ENCODE peak calls at places on chromosomes 12 and 14, in seven cellular contexts. One of them, this sample, is unnamed.

GRCh38 chr14:65815127-65815526 is 402.6 kb downstream of the FUT8 start:
- DNase-seq in K562: no peak
- DNase-seq in esophagus muscularis mucosa: no peak
- DNase-seq in transverse colon: no peak
- DNase-seq in GM12878: no peak
- DNase-seq in HCT116: no peak
- DNase-seq in breast epithelium: no peak
- DNase-seq in this sample: no peak

GRCh38 chr14:31026395-31027096 is 367 bp upstream of the STRN3 start:
- DNase-seq in GM12878: peak; percentile 85
- DNase-seq in breast epithelium: peak; percentile 96
- DNase-seq in esophagus muscularis mucosa: peak; percentile 98
- DNase-seq in HCT116: peak; percentile 92
- DNase-seq in transverse colon: peak; percentile 97
- DNase-seq in K562: peak; percentile 84
- DNase-seq in this sample: peak; percentile 97

GRCh38 chr14:29817767-29818166 is 109.9 kb downstream of the PRKD1 start:
- DNase-seq in breast epithelium: no peak
- DNase-seq in transverse colon: no peak
- DNase-seq in HCT116: no peak
- DNase-seq in GM12878: no peak
- DNase-seq in esophagus muscularis mucosa: no peak
- DNase-seq in K562: no peak
- DNase-seq in this sample: no peak

GRCh38 chr14:86501611-86502010 is 971.7 kb downstream of the FLRT2 start:
- DNase-seq in breast epithelium: no peak
- DNase-seq in transverse colon: no peak
- DNase-seq in HCT116: no peak
- DNase-seq in GM12878: no peak
- DNase-seq in K562: no peak
- DNase-seq in esophagus muscularis mucosa: no peak
- DNase-seq in this sample: no peak

GRCh38 chr12:124379938-124380754 is 85.3 kb downstream of the RFLNA start:
- DNase-seq in breast epithelium: peak; percentile 71
- DNase-seq in HCT116: no peak
- DNase-seq in transverse colon: peak; percentile 46
- DNase-seq in K562: no peak
- DNase-seq in esophagus muscularis mucosa: no peak
- DNase-seq in GM12878: no peak
- DNase-seq in this sample: peak; percentile 50

GRCh38 chr12:54759751-54760150 is 94.6 kb upstream of the MUCL1 start:
- DNase-seq in K562: no peak
- DNase-seq in GM12878: peak; percentile 7
- DNase-seq in HCT116: peak; percentile 42
- DNase-seq in transverse colon: no peak
- DNase-seq in breast epithelium: no peak
- DNase-seq in esophagus muscularis mucosa: no peak
- DNase-seq in this sample: no peak

GRCh38 chr14:94373708-94374107 is 14.7 kb downstream of the SERPINA1 start:
- DNase-seq in esophagus muscularis mucosa: no peak
- DNase-seq in transverse colon: no peak
- DNase-seq in K562: no peak
- DNase-seq in breast epithelium: peak; percentile 71
- DNase-seq in GM12878: no peak
- DNase-seq in HCT116: peak; percentile 67
- DNase-seq in this sample: no peak

GRCh38 chr12:58939399-58940100 is 19.2 kb upstream of the LRIG3 start:
- DNase-seq in HCT116: no peak
- DNase-seq in transverse colon: no peak
- DNase-seq in GM12878: no peak
- DNase-seq in K562: no peak
- DNase-seq in breast epithelium: no peak
- DNase-seq in esophagus muscularis mucosa: no peak
- DNase-seq in this sample: no peak

GRCh38 chr12:131911851-131912525 is 17.1 kb upstream of the PUS1 start:
- DNase-seq in HCT116: no peak
- DNase-seq in transverse colon: no peak
- DNase-seq in esophagus muscularis mucosa: no peak
- DNase-seq in breast epithelium: no peak
- DNase-seq in K562: no peak
- DNase-seq in GM12878: no peak
- DNase-seq in this sample: no peak

GRCh38 chr12:46187023-46187422 is 81.8 kb downstream of the SLC38A1 start:
- DNase-seq in breast epithelium: peak; percentile 55
- DNase-seq in HCT116: no peak
- DNase-seq in transverse colon: no peak
- DNase-seq in GM12878: no peak
- DNase-seq in K562: no peak
- DNase-seq in esophagus muscularis mucosa: no peak
- DNase-seq in this sample: no peak

GRCh38 chr14:28467611-28468010 is 299.0 kb upstream of the FOXG1 start:
- DNase-seq in GM12878: no peak
- DNase-seq in K562: no peak
- DNase-seq in breast epithelium: no peak
- DNase-seq in HCT116: no peak
- DNase-seq in transverse colon: no peak
- DNase-seq in esophagus muscularis mucosa: no peak
- DNase-seq in this sample: no peak

GRCh38 chr14:38357557-38357956 is 101.7 kb upstream of the CLEC14A start:
- DNase-seq in GM12878: no peak
- DNase-seq in HCT116: no peak
- DNase-seq in esophagus muscularis mucosa: no peak
- DNase-seq in breast epithelium: no peak
- DNase-seq in K562: no peak
- DNase-seq in transverse colon: no peak
- DNase-seq in this sample: no peak

GRCh38 chr12:132162508-132163031 is 18.3 kb downstream of the NOC4L start:
- DNase-seq in K562: no peak
- DNase-seq in esophagus muscularis mucosa: no peak
- DNase-seq in breast epithelium: no peak
- DNase-seq in GM12878: no peak
- DNase-seq in HCT116: no peak
- DNase-seq in transverse colon: no peak
- DNase-seq in this sample: no peak

GRCh38 chr12:57632369-57632897 is 568 bp downstream of the B4GALNT1 start:
- DNase-seq in transverse colon: no peak
- DNase-seq in GM12878: no peak
- DNase-seq in HCT116: no peak
- DNase-seq in K562: peak; percentile 76
- DNase-seq in esophagus muscularis mucosa: peak; percentile 87
- DNase-seq in breast epithelium: peak; percentile 17
- DNase-seq in this sample: no peak

GRCh38 chr12:51460519-51460918 is 35.9 kb downstream of the SLC4A8 start:
- DNase-seq in esophagus muscularis mucosa: no peak
- DNase-seq in GM12878: no peak
- DNase-seq in breast epithelium: no peak
- DNase-seq in transverse colon: no peak
- DNase-seq in HCT116: no peak
- DNase-seq in K562: no peak
- DNase-seq in this sample: no peak

GRCh38 chr12:25052191-25053020 is 103.5 kb upstream of the BCAT1 start:
- DNase-seq in transverse colon: peak; percentile 31
- DNase-seq in K562: no peak
- DNase-seq in GM12878: peak; percentile 93
- DNase-seq in HCT116: no peak
- DNase-seq in esophagus muscularis mucosa: no peak
- DNase-seq in breast epithelium: no peak
- DNase-seq in this sample: no peak

GRCh38 chr12:69388371-69388770 is 28.8 kb downstream of the YEATS4 start:
- DNase-seq in transverse colon: no peak
- DNase-seq in HCT116: peak; percentile 34
- DNase-seq in K562: no peak
- DNase-seq in breast epithelium: no peak
- DNase-seq in esophagus muscularis mucosa: no peak
- DNase-seq in GM12878: no peak
- DNase-seq in this sample: no peak

GRCh38 chr14:60487211-60487610 is 1.3 kb upstream of the C14orf39 start:
- DNase-seq in transverse colon: no peak
- DNase-seq in K562: no peak
- DNase-seq in GM12878: no peak
- DNase-seq in breast epithelium: no peak
- DNase-seq in HCT116: no peak
- DNase-seq in esophagus muscularis mucosa: no peak
- DNase-seq in this sample: no peak

GRCh38 chr12:13195848-13196301 is 651 bp upstream of the EMP1 start:
- DNase-seq in breast epithelium: no peak
- DNase-seq in GM12878: no peak
- DNase-seq in K562: no peak
- DNase-seq in HCT116: no peak
- DNase-seq in transverse colon: peak; percentile 61
- DNase-seq in esophagus muscularis mucosa: no peak
- DNase-seq in this sample: no peak

GRCh38 chr12:103997277-103997900 is 31.7 kb downstream of the TDG start:
- DNase-seq in HCT116: no peak
- DNase-seq in GM12878: no peak
- DNase-seq in breast epithelium: no peak
- DNase-seq in esophagus muscularis mucosa: no peak
- DNase-seq in K562: no peak
- DNase-seq in transverse colon: peak; percentile 13
- DNase-seq in this sample: no peak

GRCh38 chr14:90114554-90114953 is 52.8 kb downstream of the KCNK13 start:
- DNase-seq in breast epithelium: no peak
- DNase-seq in transverse colon: no peak
- DNase-seq in GM12878: no peak
- DNase-seq in esophagus muscularis mucosa: no peak
- DNase-seq in HCT116: no peak
- DNase-seq in K562: no peak
- DNase-seq in this sample: no peak

GRCh38 chr14:89600950-89601826 is 184.2 kb upstream of the FOXN3 start:
- DNase-seq in GM12878: no peak
- DNase-seq in breast epithelium: no peak
- DNase-seq in HCT116: no peak
- DNase-seq in esophagus muscularis mucosa: no peak
- DNase-seq in K562: no peak
- DNase-seq in transverse colon: no peak
- DNase-seq in this sample: no peak

GRCh38 chr12:69115955-69116354 is 123.4 kb upstream of the CPSF6 start:
- DNase-seq in breast epithelium: no peak
- DNase-seq in HCT116: no peak
- DNase-seq in esophagus muscularis mucosa: no peak
- DNase-seq in K562: no peak
- DNase-seq in transverse colon: no peak
- DNase-seq in GM12878: no peak
- DNase-seq in this sample: no peak

GRCh38 chr12:92938623-92939022 is 9.5 kb upstream of the EEA1 start:
- DNase-seq in esophagus muscularis mucosa: no peak
- DNase-seq in HCT116: no peak
- DNase-seq in K562: no peak
- DNase-seq in GM12878: no peak
- DNase-seq in transverse colon: no peak
- DNase-seq in breast epithelium: no peak
- DNase-seq in this sample: no peak

GRCh38 chr12:92945659-92946220 is 16.6 kb upstream of the EEA1 start:
- DNase-seq in GM12878: no peak
- DNase-seq in HCT116: no peak
- DNase-seq in K562: no peak
- DNase-seq in transverse colon: no peak
- DNase-seq in breast epithelium: no peak
- DNase-seq in esophagus muscularis mucosa: no peak
- DNase-seq in this sample: no peak

GRCh38 chr12:92942905-92943304 is 13.8 kb upstream of the EEA1 start:
- DNase-seq in GM12878: no peak
- DNase-seq in esophagus muscularis mucosa: no peak
- DNase-seq in HCT116: no peak
- DNase-seq in K562: no peak
- DNase-seq in transverse colon: no peak
- DNase-seq in breast epithelium: no peak
- DNase-seq in this sample: no peak

GRCh38 chr12:92947589-92948215 is 18.6 kb upstream of the EEA1 start:
- DNase-seq in breast epithelium: no peak
- DNase-seq in K562: no peak
- DNase-seq in GM12878: no peak
- DNase-seq in HCT116: no peak
- DNase-seq in esophagus muscularis mucosa: no peak
- DNase-seq in transverse colon: no peak
- DNase-seq in this sample: no peak

GRCh38 chr12:92943482-92944250 is 14.6 kb upstream of the EEA1 start:
- DNase-seq in K562: no peak
- DNase-seq in HCT116: no peak
- DNase-seq in breast epithelium: no peak
- DNase-seq in esophagus muscularis mucosa: no peak
- DNase-seq in transverse colon: no peak
- DNase-seq in GM12878: no peak
- DNase-seq in this sample: no peak
- H3K27ac ChIP-seq in K562: no peak overlapping the region
- H3K27ac ChIP-seq in HCT116: no peak overlapping the region
- H3K27ac ChIP-seq in breast epithelium: no peak overlapping the region
- H3K27ac ChIP-seq in esophagus muscularis mucosa: no peak overlapping the region
- H3K27ac ChIP-seq in transverse colon: no peak overlapping the region
- H3K27ac ChIP-seq in GM12878: no peak overlapping the region
- H3K27ac ChIP-seq in this sample: no peak overlapping the region

GRCh38 chr14:46902837-46903236 is 251.3 kb upstream of the RPL10L start:
- DNase-seq in GM12878: no peak
- DNase-seq in K562: no peak
- DNase-seq in esophagus muscularis mucosa: no peak
- DNase-seq in transverse colon: no peak
- DNase-seq in HCT116: no peak
- DNase-seq in breast epithelium: no peak
- DNase-seq in this sample: no peak
- TF ChIP-seq POLR2AphosphoS5 in GM12878: no peak
- TF ChIP-seq POLR2AphosphoS5 in K562: no peak
- TF ChIP-seq POLR2AphosphoS5 in esophagus muscularis mucosa: no peak
- TF ChIP-seq POLR2AphosphoS5 in transverse colon: no peak
- TF ChIP-seq POLR2AphosphoS5 in HCT116: no peak
- TF ChIP-seq POLR2AphosphoS5 in breast epithelium: no peak
- TF ChIP-seq POLR2AphosphoS5 in this sample: no peak

DNA sequence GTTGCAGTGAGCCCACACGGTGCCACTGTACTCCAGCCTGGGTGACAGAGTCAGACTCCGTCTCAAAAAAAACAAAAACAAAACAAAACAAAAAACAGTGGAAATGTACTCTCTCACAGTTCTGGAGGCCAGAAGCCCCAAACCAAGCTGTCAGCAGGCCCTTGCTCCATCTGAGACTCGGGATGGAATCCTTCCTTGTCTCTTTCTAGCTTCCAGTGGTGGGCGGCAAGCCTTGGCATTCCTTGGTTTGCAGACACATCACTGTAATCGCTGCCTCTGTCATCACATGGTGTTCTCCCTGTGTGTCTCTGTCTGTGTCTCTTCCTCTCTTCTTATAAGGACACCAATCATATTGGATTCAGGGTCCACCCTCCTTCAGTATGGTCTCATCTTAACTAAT is 6.4 kb downstream of the TNS2 start:
- DNase-seq in GM12878: no peak
- DNase-seq in esophagus muscularis mucosa: no peak
- DNase-seq in transverse colon: peak; percentile 4
- DNase-seq in breast epithelium: no peak
- DNase-seq in K562: no peak
- DNase-seq in HCT116: no peak
- DNase-seq in this sample: no peak
- H3K4me1 ChIP-seq in GM12878: peaks cover 6% of the 10 kb centered on the region
- H3K4me1 ChIP-seq in esophagus muscularis mucosa: peaks cover 93% of the 10 kb centered on the region
- H3K4me1 ChIP-seq in transverse colon: peaks cover 37% of the 10 kb centered on the region
- H3K4me1 ChIP-seq in breast epithelium: peaks cover 17% of the 10 kb centered on the region
- H3K4me1 ChIP-seq in K562: peaks cover 15% of the 10 kb centered on the region
- H3K4me1 ChIP-seq in HCT116: peaks cover 31% of the 10 kb centered on the region
- H3K4me1 ChIP-seq in this sample: peaks cover 69% of the 10 kb centered on the region

DNA sequence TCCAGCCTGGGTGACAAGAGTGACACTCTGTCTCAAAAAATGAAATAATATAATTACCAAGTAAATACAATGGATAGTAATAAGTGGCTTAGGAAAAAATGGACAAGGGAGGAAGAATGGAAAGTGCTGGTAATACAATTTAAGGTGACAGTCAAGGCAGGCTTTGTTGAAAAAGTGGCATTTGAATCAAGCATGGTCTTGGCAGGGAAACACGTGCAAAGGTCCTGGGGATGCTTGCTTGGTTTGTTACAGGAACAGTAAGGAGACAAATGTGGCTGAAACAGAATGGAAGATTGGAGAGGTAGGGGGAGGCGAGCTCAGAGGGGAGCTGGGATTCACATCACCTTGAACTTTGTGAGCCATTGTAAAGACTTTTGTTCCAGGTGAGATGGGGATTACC is 153.2 kb downstream of the TMEM132C start:
- DNase-seq in K562: no peak
- DNase-seq in esophagus muscularis mucosa: no peak
- DNase-seq in HCT116: no peak
- DNase-seq in GM12878: no peak
- DNase-seq in breast epithelium: no peak
- DNase-seq in transverse colon: no peak
- DNase-seq in this sample: no peak
- H3K27ac ChIP-seq in K562: no peak overlapping the region
- H3K27ac ChIP-seq in esophagus muscularis mucosa: no peak overlapping the region
- H3K27ac ChIP-seq in HCT116: no peak overlapping the region
- H3K27ac ChIP-seq in GM12878: no peak overlapping the region
- H3K27ac ChIP-seq in breast epithelium: no peak overlapping the region
- H3K27ac ChIP-seq in transverse colon: no peak overlapping the region
- H3K27ac ChIP-seq in this sample: no peak overlapping the region

This sample was measured in stomach.